ENCODE peak calls at places on chromosomes 7 and 10, in seven cellular contexts. B is CD8-positive, alpha-beta memory T cell; O is activated T-helper 1 cell treated with Interleukin-2 at 50 U/mL for 16 hours; W is ascending aorta; I is stimulated activated CD4-positive, alpha-beta T cell treated with anti-CD3 and anti-CD28 coated beads, Interleukin-2, amount 100 ng/mL, for 24 hours; V is COR-L47; M is mesenchymal stem cell. D is an unnamed sample.

GRCh38 chr7:117621075-117621474 is 141.2 kb downstream of the CFTR start:
- DNase-seq in B (no peak), I (no peak), W (no peak), O (no peak), V (no peak), M (no peak), D (no peak)

GRCh38 chr10:130485241-130485957 is 349.2 kb downstream of the GLRX3 start:
- DNase-seq in I (no peak), B (no peak), V (no peak), M (no peak), W (no peak), O (no peak), D (no peak)

GRCh38 chr10:34430685-34431084 is 384.4 kb downstream of the PARD3 start:
- DNase-seq in O (no peak), M (no peak), I (no peak), B (no peak), V (no peak), W (no peak), D (peak; percentile 52)

GRCh38 chr10:102644066-102644645 is at the start of gene TRIM8:
- DNase-seq in B (peak; percentile 67), M (peak; percentile 46), O (peak; percentile 43), W (no peak), I (peak; percentile 62), V (peak; percentile 41), D (peak; percentile 59)

GRCh38 chr7:128904381-128905197 is 5.9 kb downstream of the KCP start:
- DNase-seq in M (peak; percentile 60), V (peak; percentile 55), W (no peak), O (no peak), I (no peak), B (peak; percentile 45), D (peak; percentile 59)

GRCh38 chr7:106190589-106191330 is 78.6 kb upstream of the SYPL1 start:
- DNase-seq in W (no peak), O (no peak), B (no peak), V (no peak), I (no peak), M (no peak), D (peak; percentile 36)

GRCh38 chr10:129474642-129475041 is 7.6 kb downstream of the MGMT start:
- DNase-seq in O (no peak), W (no peak), I (no peak), B (no peak), M (no peak), V (no peak), D (no peak)

GRCh38 chr7:155247479-155248365 is 50.0 kb upstream of the INSIG1 start:
- DNase-seq in B (no peak), O (no peak), V (no peak), I (no peak), M (no peak), W (no peak), D (no peak)

GRCh38 chr7:47368190-47368812 is 213.6 kb downstream of the TNS3 start:
- DNase-seq in O (no peak), B (no peak), I (no peak), M (no peak), V (peak; percentile 61), W (no peak), D (no peak)

GRCh38 chr7:4694653-4695335 is 12.7 kb downstream of the FOXK1 start:
- DNase-seq in B (no peak), W (no peak), I (no peak), M (peak; percentile 55), O (no peak), V (no peak), D (peak; percentile 80)

GRCh38 chr10:91635401-91636400 is 2.8 kb upstream of the PPP1R3C start:
- DNase-seq in I (peak; percentile 57), M (peak; percentile 81), B (peak; percentile 54), O (no peak), V (peak; percentile 27), W (no peak), D (peak; percentile 86)

GRCh38 chr7:74061840-74062539 is 21.6 kb upstream of the LIMK1 start:
- DNase-seq in W (peak; percentile 76), M (peak; percentile 93), I (peak; percentile 57), B (peak; percentile 90), O (peak; percentile 53), V (no peak), D (peak; percentile 93)

GRCh38 chr7:128123291-128124037 is 92.2 kb upstream of the LRRC4 start:
- DNase-seq in B (no peak), M (no peak), W (no peak), O (no peak), V (no peak), I (no peak), D (no peak)

GRCh38 chr10:118042827-118043242 is 3.9 kb downstream of the RAB11FIP2 start:
- DNase-seq in W (no peak), B (no peak), M (no peak), V (no peak), O (no peak), I (no peak), D (no peak)

GRCh38 chr10:91220954-91221696 is 662 bp downstream of the PCGF5 start:
- DNase-seq in M (peak; percentile 49), W (no peak), V (no peak), I (peak; percentile 35), O (no peak), B (peak; percentile 57), D (peak; percentile 26)

GRCh38 chr7:47816647-47817046 is 131.6 kb downstream of the PKD1L1 start:
- DNase-seq in W (no peak), I (no peak), M (peak; percentile 39), V (no peak), O (no peak), B (no peak), D (no peak)

GRCh38 chr7:135843214-135843613 is 94.6 kb upstream of the FAM180A start:
- DNase-seq in I (no peak), W (no peak), M (no peak), V (no peak), B (no peak), O (no peak), D (no peak)

GRCh38 chr7:50953820-50954219 is 171.1 kb upstream of the GRB10 start:
- DNase-seq in I (no peak), W (no peak), B (no peak), O (no peak), M (peak; percentile 43), V (no peak), D (peak; percentile 85)

GRCh38 chr7:70793767-70794166 is 338.2 kb upstream of the GALNT17 start:
- DNase-seq in I (no peak), V (no peak), W (no peak), B (no peak), M (no peak), O (no peak), D (no peak)

GRCh38 chr7:142598297-142598696 is 151.0 kb upstream of the PRSS1 start:
- DNase-seq in B (no peak), V (no peak), O (no peak), M (no peak), I (no peak), W (no peak), D (peak; percentile 41)

GRCh38 chr7:136079478-136079892 is 102.3 kb upstream of the MTPN start:
- DNase-seq in I (no peak), M (no peak), O (no peak), V (no peak), W (no peak), B (no peak), D (no peak)

GRCh38 chr7:64277630-64278029 is 36.1 kb upstream of the ZNF736 start:
- DNase-seq in B (no peak), I (no peak), W (no peak), M (no peak), V (no peak), O (no peak), D (no peak)

GRCh38 chr7:140310337-140311002 is 87.9 kb downstream of the SLC37A3 start:
- DNase-seq in I (no peak), W (no peak), B (no peak), M (no peak), V (no peak), O (no peak), D (no peak)

GRCh38 chr10:12194752-12195271 is 879 bp downstream of the NUDT5 start:
- DNase-seq in I (peak; percentile 21), O (no peak), W (no peak), M (peak; percentile 70), V (no peak), B (peak; percentile 53), D (no peak)

GRCh38 chr10:43233601-43234430 is 33.0 kb downstream of the RASGEF1A start:
- DNase-seq in M (no peak), W (peak; percentile 1), O (no peak), B (peak; percentile 14), I (no peak), V (no peak), D (no peak)

GRCh38 chr10:97222346-97222961 is 36.7 kb upstream of the SLIT1 start:
- DNase-seq in M (peak; percentile 11), W (no peak), B (no peak), V (peak; percentile 9), I (no peak), O (no peak), D (peak; percentile 3)

GRCh38 chr7:123996327-123996625 is 36.6 kb downstream of the TMEM229A start:
- DNase-seq in B (no peak), M (no peak), O (no peak), W (no peak), V (no peak), I (no peak), D (no peak)

GRCh38 chr7:29239638-29240037 is 45.1 kb downstream of the CHN2 start:
- DNase-seq in O (no peak), I (no peak), W (no peak), M (no peak), V (no peak), B (no peak), D (peak; percentile 12)

GRCh38 chr7:113873554-113874151 is 45.2 kb downstream of the PPP1R3A start:
- DNase-seq in I (no peak), W (no peak), O (no peak), B (no peak), M (no peak), V (no peak), D (no peak)

GRCh38 chr10:86586516-86586915 is 64.9 kb upstream of the WAPL start:
- DNase-seq in V (no peak), B (no peak), O (no peak), W (no peak), I (no peak), M (no peak), D (no peak)

GRCh38 chr7:106022193-106022821 is 59.2 kb downstream of the CDHR3 start:
- DNase-seq in V (no peak), O (peak; percentile 65), W (no peak), M (no peak), I (peak; percentile 55), B (peak; percentile 86), D (no peak)

GRCh38 chr7:133886081-133886480 is 241.1 kb upstream of the LRGUK start:
- DNase-seq in O (no peak), M (no peak), I (no peak), V (no peak), W (no peak), B (no peak), D (no peak)

GRCh38 chr10:127926455-127926854 is 19.6 kb downstream of the PTPRE start:
- DNase-seq in O (no peak), V (no peak), I (no peak), B (no peak), M (peak; percentile 14), W (no peak), D (peak; percentile 75)

GRCh38 chr7:94298943-94299342 is 95.8 kb upstream of the COL1A2 start:
- DNase-seq in W (no peak), I (no peak), O (no peak), B (no peak), V (no peak), M (peak; percentile 57), D (no peak)

GRCh38 chr10:112184052-112184371 is 447 bp upstream of the GPAM start:
- DNase-seq in B (no peak), V (no peak), W (no peak), M (no peak), I (no peak), O (no peak), D (no peak)

GRCh38 chr7:151454932-151455530 is 15.1 kb upstream of the CRYGN start:
- DNase-seq in B (no peak), W (no peak), O (no peak), M (no peak), I (no peak), V (no peak), D (no peak)

GRCh38 chr7:87806150-87806549 is 70.0 kb downstream of the SLC25A40 start:
- DNase-seq in O (no peak), W (no peak), I (no peak), V (no peak), M (no peak), B (no peak), D (no peak)

GRCh38 chr7:148987010-148987750 is 41.1 kb downstream of the PDIA4 start:
- DNase-seq in V (peak; percentile 92), I (peak; percentile 78), M (peak; percentile 91), O (peak; percentile 57), W (peak; percentile 47), B (peak; percentile 90), D (peak; percentile 74)

D was measured in dermis microvascular lymphatic vessel endothelial cell.